ENCODE peak calls at places on chromosomes 16 and 17, in five cellular contexts. G is astrocyte, C is IMR-90, X is mammary epithelial cell, Z is endothelial cell of umbilical vein. N is an unnamed sample. For H3K27me3, the result is how much of the 10 kb centered on the place peaks cover.

GRCh38 chr17:50149425-50150353 is 788 bp downstream of the PPP1R9B start:
- DNase-seq in G (peak), C (peak), X (peak), Z (peak), N (peak)

GRCh38 chr16:53817117-53817516 is 113.2 kb downstream of the FTO start:
- DNase-seq in G (peak), C (peak), X (peak), Z (peak), N (peak)

GRCh38 chr17:82876602-82877391 is 37.0 kb upstream of the ZNF750 start:
- DNase-seq in G (peak), C (peak), X (peak), Z (peak), N (peak)

GRCh38 chr16:7363397-7364053 is 30.9 kb downstream of the RBFOX1 start:
- DNase-seq in G (no peak), C (no peak), X (no peak), Z (no peak), N (no peak)

GRCh38 chr16:47045459-47045858 is 72.0 kb upstream of the DNAJA2 start:
- DNase-seq in G (no peak), C (no peak), X (no peak), Z (no peak), N (no peak)

GRCh38 chr17:15262291-15263205 is 2.6 kb downstream of the PMP22 start:
- DNase-seq in G (peak), C (peak), X (peak), Z (peak), N (peak)

GRCh38 chr17:80750263-80750662 is 205.6 kb downstream of the RPTOR start:
- DNase-seq in G (no peak), C (no peak), X (no peak), Z (peak), N (no peak)

GRCh38 chr16:85514295-85514600 is 98.9 kb upstream of the GSE1 start:
- DNase-seq in G (no peak), C (peak), X (no peak), Z (no peak), N (peak)

GRCh38 chr17:34110315-34110714 is 144.8 kb upstream of the CCL2 start:
- DNase-seq in G (no peak), C (no peak), X (no peak), Z (no peak), N (no peak)

GRCh38 chr17:81453049-81453448 is 57.8 kb downstream of the BAHCC1 start:
- DNase-seq in G (no peak), C (no peak), X (no peak), Z (no peak), N (no peak)

GRCh38 chr17:49494937-49495841 is at the start of gene NGFR:
- DNase-seq in G (no peak), C (peak), X (peak), Z (peak), N (peak)

GRCh38 chr17:2087597-2088211 is 32.8 kb downstream of the HIC1 start:
- DNase-seq in G (peak), C (peak), X (no peak), Z (peak), N (no peak)

GRCh38 chr16:61792194-61792904 is 243.9 kb downstream of the CDH8 start:
- DNase-seq in G (peak), C (no peak), X (peak), Z (no peak), N (peak)

GRCh38 chr16:55981557-55981956 is 106.4 kb upstream of the CES5A start:
- DNase-seq in G (no peak), C (no peak), X (no peak), Z (no peak), N (no peak)

GRCh38 chr16:57892041-57892440 is 78.9 kb downstream of the CNGB1 start:
- DNase-seq in G (peak), C (peak), X (peak), Z (no peak), N (no peak)

GRCh38 chr17:4161560-4162221 is 18.7 kb downstream of the CYB5D2 start:
- DNase-seq in G (no peak), C (no peak), X (no peak), Z (no peak), N (peak)

GRCh38 chr16:13438064-13438463 is 481.9 kb upstream of the ERCC4 start:
- DNase-seq in G (no peak), C (no peak), X (no peak), Z (no peak), N (no peak)

GRCh38 chr17:82177276-82177675 is 35.4 kb downstream of the CCDC57 start:
- DNase-seq in G (no peak), C (no peak), X (no peak), Z (no peak), N (no peak)

GRCh38 chr16:30922960-30923535 is 324 bp upstream of the FBXL19 start:
- DNase-seq in G (peak), C (peak), X (peak), Z (peak), N (peak)

GRCh38 chr16:30924086-30924714 is 828 bp downstream of the FBXL19 start:
- DNase-seq in G (no peak), C (no peak), X (no peak), Z (no peak), N (no peak)

GRCh38 chr16:30922420-30922959 is 882 bp upstream of the FBXL19 start:
- DNase-seq in G (peak), C (peak), X (peak), Z (peak), N (peak)

GRCh38 chr16:30924797-30925645 is 1.6 kb downstream of the FBXL19 start:
- DNase-seq in G (no peak), C (no peak), X (no peak), Z (no peak), N (no peak)

DNA sequence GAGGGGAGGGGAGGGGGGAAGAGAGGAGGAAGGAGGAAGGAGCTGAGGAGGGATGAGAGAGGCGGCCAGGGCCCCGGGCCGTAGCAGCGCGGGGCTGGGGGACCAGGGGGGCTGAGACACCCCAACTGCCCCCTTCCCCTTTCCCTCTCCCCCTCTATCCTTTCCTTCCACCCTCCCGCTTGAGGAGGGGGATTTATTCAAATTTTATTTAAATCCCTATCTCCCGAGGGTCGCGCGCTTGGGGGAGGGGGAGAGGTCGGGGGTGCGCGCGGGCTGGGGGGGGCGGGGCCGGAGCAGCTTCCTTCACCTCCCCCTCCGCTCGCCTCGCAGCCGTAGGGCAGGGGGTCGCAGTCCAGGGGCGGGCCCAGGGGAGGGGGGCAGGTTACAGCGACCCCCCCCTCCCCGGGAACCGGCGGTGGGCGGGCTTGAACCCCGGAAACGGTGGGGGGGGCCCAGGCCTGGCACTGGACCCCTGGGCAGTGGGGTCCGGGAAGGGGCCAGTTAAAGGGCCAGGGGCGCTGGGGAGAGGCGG is at the start of gene FBXL19:
- DNase-seq in G (no peak), C (no peak), X (no peak), Z (no peak), N (no peak)
- H2AFZ ChIP-seq in G (peak), C (peak), X (peak), Z (peak), N (peak)

GRCh38 chr16:73319747-73320146 is 271.8 kb upstream of the ZFHX3 start:
- DNase-seq in G (no peak), C (no peak), X (no peak), Z (no peak), N (no peak)
- H3K27me3 ChIP-seq in G (under half), C (under half), X (under half), Z (under half), N (half or more)

GRCh38 chr17:16948587-16949376 is 23.1 kb downstream of the TNFRSF13B start:
- DNase-seq in G (no peak), C (no peak), X (no peak), Z (no peak), N (no peak)
- H2AFZ ChIP-seq in G (no peak), C (no peak), X (no peak), Z (no peak), N (no peak)

DNA sequence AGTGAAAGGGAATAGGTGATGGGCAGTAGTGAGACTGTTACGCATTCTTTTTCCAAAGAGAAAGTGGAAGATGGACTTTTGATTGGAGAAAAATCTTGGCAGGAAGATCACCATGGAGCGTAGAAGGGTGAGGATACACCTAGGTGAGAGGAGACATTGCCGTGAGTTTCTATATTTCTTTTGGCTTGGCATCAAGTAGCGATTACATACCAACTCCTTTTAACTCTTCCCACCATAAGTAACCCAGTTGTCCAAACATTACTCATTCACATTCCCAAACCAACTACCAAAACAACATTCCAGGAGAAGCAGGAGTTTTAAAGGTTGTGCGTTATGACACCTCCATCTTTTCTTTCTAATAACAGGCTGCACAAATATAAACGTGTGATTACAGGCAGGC is 10.7 kb upstream of the KRT28 start:
- DNase-seq in G (peak), C (peak), X (peak), Z (peak), N (peak)
- H3K27me3 ChIP-seq in G (under half), C (under half), X (under half), Z (under half), N (under half)

GRCh38 chr17:44830359-44831269 is 527 bp upstream of the GJC1 start:
- DNase-seq in G (no peak), C (no peak), X (no peak), Z (peak), N (peak)

GRCh38 chr17:44831270-44831770 is 1.2 kb upstream of the GJC1 start:
- DNase-seq in G (no peak), C (no peak), X (no peak), Z (no peak), N (no peak)

GRCh38 chr17:44829558-44830358 is at the start of gene GJC1:
- DNase-seq in G (no peak), C (no peak), X (peak), Z (peak), N (peak)

GRCh38 chr17:44827863-44828262 is 2.2 kb downstream of the GJC1 start:
- DNase-seq in G (no peak), C (no peak), X (no peak), Z (peak), N (no peak)

DNA sequence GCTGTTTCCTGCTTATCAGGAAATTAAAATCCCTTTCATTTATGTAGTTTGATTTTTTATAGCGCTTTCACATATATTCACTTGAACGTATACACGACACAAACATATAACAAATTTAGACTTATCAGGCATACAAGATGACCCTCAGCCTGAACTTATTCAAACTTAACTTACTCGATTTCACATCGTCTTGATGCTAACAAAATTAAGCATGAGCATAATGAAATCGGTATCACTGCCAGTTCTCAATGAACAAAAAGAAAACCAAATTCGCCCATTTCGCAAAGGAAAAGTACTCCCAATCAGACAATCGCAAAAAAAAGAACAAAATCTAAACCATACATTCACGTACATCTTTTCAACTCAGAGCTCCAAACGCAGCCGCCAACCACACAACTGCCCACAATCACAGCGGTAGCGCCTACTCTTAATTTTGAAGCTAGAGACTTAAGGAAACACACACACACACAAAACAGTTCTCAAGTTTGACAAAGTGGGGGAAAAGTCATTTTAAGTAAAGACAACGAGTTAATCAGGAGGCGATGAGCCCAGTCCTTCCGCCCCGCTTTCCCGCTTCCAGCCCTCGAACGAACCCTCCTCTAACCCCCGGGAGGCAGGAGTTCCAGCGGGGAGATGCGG is 1.0 kb downstream of the GJC1 start:
- DNase-seq in G (no peak), C (no peak), X (peak), Z (peak), N (peak)
- H2AFZ ChIP-seq in G (peak), C (peak), X (peak), Z (peak), N (peak)

N was measured in PC-3.